ENCODE peak calls at places on chromosomes 6 and 20, in seven cellular contexts. One of them, this sample, is unnamed.

GRCh38 chr6:156777866-156778614 is 862 bp downstream of the ARID1B start:
- DNase-seq in HT1080: peak
- DNase-seq in EH: peak
- DNase-seq in H9: peak
- DNase-seq in activated CD8-positive, alpha-beta memory T cell treated with anti-CD3 and anti-CD28 coated beads, Interleukin-2, amount 10 ng/mL, durations not matched to agents 7 days and 5 days: peak
- DNase-seq in fibroblast of pulmonary artery: peak
- DNase-seq in HTR-8/SVneo: peak
- DNase-seq in this sample: peak

GRCh38 chr20:49666906-49667305 is 46.8 kb downstream of the B4GALT5 start:
- DNase-seq in HT1080: no peak
- DNase-seq in EH: no peak
- DNase-seq in H9: no peak
- DNase-seq in activated CD8-positive, alpha-beta memory T cell treated with anti-CD3 and anti-CD28 coated beads, Interleukin-2, amount 10 ng/mL, durations not matched to agents 7 days and 5 days: no peak
- DNase-seq in fibroblast of pulmonary artery: no peak
- DNase-seq in HTR-8/SVneo: no peak
- DNase-seq in this sample: no peak

GRCh38 chr20:51769941-51770615 is 1.9 kb upstream of the ATP9A start:
- DNase-seq in HT1080: no peak
- DNase-seq in EH: peak
- DNase-seq in H9: no peak
- DNase-seq in activated CD8-positive, alpha-beta memory T cell treated with anti-CD3 and anti-CD28 coated beads, Interleukin-2, amount 10 ng/mL, durations not matched to agents 7 days and 5 days: no peak
- DNase-seq in fibroblast of pulmonary artery: no peak
- DNase-seq in HTR-8/SVneo: no peak
- DNase-seq in this sample: peak

GRCh38 chr20:10319855-10320254 is 101.2 kb downstream of the SNAP25 start:
- DNase-seq in HT1080: no peak
- DNase-seq in EH: no peak
- DNase-seq in H9: no peak
- DNase-seq in activated CD8-positive, alpha-beta memory T cell treated with anti-CD3 and anti-CD28 coated beads, Interleukin-2, amount 10 ng/mL, durations not matched to agents 7 days and 5 days: no peak
- DNase-seq in fibroblast of pulmonary artery: no peak
- DNase-seq in HTR-8/SVneo: no peak
- DNase-seq in this sample: no peak

GRCh38 chr20:6665621-6666345 is 101.7 kb upstream of the BMP2 start:
- DNase-seq in HT1080: no peak
- DNase-seq in EH: peak
- DNase-seq in H9: no peak
- DNase-seq in activated CD8-positive, alpha-beta memory T cell treated with anti-CD3 and anti-CD28 coated beads, Interleukin-2, amount 10 ng/mL, durations not matched to agents 7 days and 5 days: no peak
- DNase-seq in fibroblast of pulmonary artery: no peak
- DNase-seq in HTR-8/SVneo: no peak
- DNase-seq in this sample: no peak

GRCh38 chr20:32130352-32130751 is 20.8 kb downstream of the TM9SF4 start:
- DNase-seq in HT1080: no peak
- DNase-seq in EH: no peak
- DNase-seq in H9: no peak
- DNase-seq in activated CD8-positive, alpha-beta memory T cell treated with anti-CD3 and anti-CD28 coated beads, Interleukin-2, amount 10 ng/mL, durations not matched to agents 7 days and 5 days: no peak
- DNase-seq in fibroblast of pulmonary artery: peak
- DNase-seq in HTR-8/SVneo: no peak
- DNase-seq in this sample: no peak

GRCh38 chr20:10927011-10927583 is 253.3 kb upstream of the JAG1 start:
- DNase-seq in HT1080: no peak
- DNase-seq in EH: no peak
- DNase-seq in H9: no peak
- DNase-seq in activated CD8-positive, alpha-beta memory T cell treated with anti-CD3 and anti-CD28 coated beads, Interleukin-2, amount 10 ng/mL, durations not matched to agents 7 days and 5 days: no peak
- DNase-seq in fibroblast of pulmonary artery: no peak
- DNase-seq in HTR-8/SVneo: no peak
- DNase-seq in this sample: no peak

GRCh38 chr6:151240036-151240685 is 394 bp downstream of the AKAP12 start:
- DNase-seq in HT1080: peak
- DNase-seq in EH: peak
- DNase-seq in H9: peak
- DNase-seq in activated CD8-positive, alpha-beta memory T cell treated with anti-CD3 and anti-CD28 coated beads, Interleukin-2, amount 10 ng/mL, durations not matched to agents 7 days and 5 days: peak
- DNase-seq in fibroblast of pulmonary artery: peak
- DNase-seq in HTR-8/SVneo: peak
- DNase-seq in this sample: peak

GRCh38 chr6:148617522-148617921 is 129.3 kb upstream of the UST start:
- DNase-seq in HT1080: no peak
- DNase-seq in EH: peak
- DNase-seq in H9: no peak
- DNase-seq in activated CD8-positive, alpha-beta memory T cell treated with anti-CD3 and anti-CD28 coated beads, Interleukin-2, amount 10 ng/mL, durations not matched to agents 7 days and 5 days: no peak
- DNase-seq in fibroblast of pulmonary artery: peak
- DNase-seq in HTR-8/SVneo: no peak
- DNase-seq in this sample: no peak

GRCh38 chr6:49030621-49031020 is 432.4 kb downstream of the MMUT start:
- DNase-seq in HT1080: peak
- DNase-seq in EH: peak
- DNase-seq in H9: no peak
- DNase-seq in activated CD8-positive, alpha-beta memory T cell treated with anti-CD3 and anti-CD28 coated beads, Interleukin-2, amount 10 ng/mL, durations not matched to agents 7 days and 5 days: no peak
- DNase-seq in fibroblast of pulmonary artery: no peak
- DNase-seq in HTR-8/SVneo: no peak
- DNase-seq in this sample: no peak

GRCh38 chr20:1185316-1185741 is 548 bp upstream of the TMEM74B start:
- DNase-seq in HT1080: no peak
- DNase-seq in EH: no peak
- DNase-seq in H9: no peak
- DNase-seq in activated CD8-positive, alpha-beta memory T cell treated with anti-CD3 and anti-CD28 coated beads, Interleukin-2, amount 10 ng/mL, durations not matched to agents 7 days and 5 days: no peak
- DNase-seq in fibroblast of pulmonary artery: no peak
- DNase-seq in HTR-8/SVneo: peak
- DNase-seq in this sample: no peak

GRCh38 chr20:54103067-54103761 is 32.8 kb upstream of the BCAS1 start:
- DNase-seq in HT1080: peak
- DNase-seq in EH: peak
- DNase-seq in H9: peak
- DNase-seq in activated CD8-positive, alpha-beta memory T cell treated with anti-CD3 and anti-CD28 coated beads, Interleukin-2, amount 10 ng/mL, durations not matched to agents 7 days and 5 days: peak
- DNase-seq in fibroblast of pulmonary artery: peak
- DNase-seq in HTR-8/SVneo: peak
- DNase-seq in this sample: peak

GRCh38 chr6:114346451-114346850 is 3.6 kb upstream of the HS3ST5 start:
- DNase-seq in HT1080: no peak
- DNase-seq in EH: no peak
- DNase-seq in H9: no peak
- DNase-seq in activated CD8-positive, alpha-beta memory T cell treated with anti-CD3 and anti-CD28 coated beads, Interleukin-2, amount 10 ng/mL, durations not matched to agents 7 days and 5 days: no peak
- DNase-seq in fibroblast of pulmonary artery: no peak
- DNase-seq in HTR-8/SVneo: no peak
- DNase-seq in this sample: no peak

GRCh38 chr6:148924226-148924989 is 177.6 kb downstream of the UST start:
- DNase-seq in HT1080: no peak
- DNase-seq in EH: no peak
- DNase-seq in H9: peak
- DNase-seq in activated CD8-positive, alpha-beta memory T cell treated with anti-CD3 and anti-CD28 coated beads, Interleukin-2, amount 10 ng/mL, durations not matched to agents 7 days and 5 days: no peak
- DNase-seq in fibroblast of pulmonary artery: no peak
- DNase-seq in HTR-8/SVneo: no peak
- DNase-seq in this sample: no peak

GRCh38 chr6:3579652-3580051 is 122.8 kb upstream of the SLC22A23 start:
- DNase-seq in HT1080: no peak
- DNase-seq in EH: no peak
- DNase-seq in H9: no peak
- DNase-seq in activated CD8-positive, alpha-beta memory T cell treated with anti-CD3 and anti-CD28 coated beads, Interleukin-2, amount 10 ng/mL, durations not matched to agents 7 days and 5 days: no peak
- DNase-seq in fibroblast of pulmonary artery: no peak
- DNase-seq in HTR-8/SVneo: no peak
- DNase-seq in this sample: no peak

GRCh38 chr6:32982084-32982701 is 13.8 kb downstream of the BRD2 start:
- DNase-seq in HT1080: no peak
- DNase-seq in EH: peak
- DNase-seq in H9: no peak
- DNase-seq in activated CD8-positive, alpha-beta memory T cell treated with anti-CD3 and anti-CD28 coated beads, Interleukin-2, amount 10 ng/mL, durations not matched to agents 7 days and 5 days: no peak
- DNase-seq in fibroblast of pulmonary artery: no peak
- DNase-seq in HTR-8/SVneo: no peak
- DNase-seq in this sample: no peak

This sample was measured in endothelial cell of umbilical vein.